ENCODE peak calls at places on chromosomes 11 and 22, in nine cellular contexts. G is upper lobe of right lung, R is right atrium auricular region, F is tibial artery, B is kidney, O is heart left ventricle, M is neural progenitor cell, T is adipocyte, W is mucosa of descending colon. A is an unnamed sample.

GRCh38 chr11:114279778-114280532 is 16.2 kb upstream of the NNMT start:
- DNase-seq in W (no peak), M (no peak), O (no peak), G (no peak), T (peak; percentile 76), B (no peak), F (peak; percentile 44), R (no peak), A (no peak)

GRCh38 chr11:34348919-34349318 is 8.9 kb downstream of the ABTB2 start:
- DNase-seq in R (no peak), G (no peak), O (no peak), F (no peak), B (no peak), M (no peak), T (no peak), W (no peak), A (no peak)

GRCh38 chr22:21446128-21446826 is 20.9 kb upstream of the TMEM191C start:
- DNase-seq in B (peak; percentile 67), G (peak; percentile 57), T (no peak), R (peak; percentile 52), F (no peak), O (peak; percentile 22), M (peak; percentile 1), W (no peak), A (no peak)

GRCh38 chr22:45948081-45948648 is 28.8 kb downstream of the WNT7B start:
- DNase-seq in B (no peak), T (no peak), G (no peak), O (no peak), F (no peak), R (no peak), W (no peak), M (no peak), A (no peak)

GRCh38 chr11:75349540-75350116 is 1.8 kb downstream of the ARRB1 start:
- DNase-seq in O (no peak), B (peak; percentile 82), G (peak; percentile 76), M (peak; percentile 52), R (no peak), T (no peak), W (peak; percentile 52), F (peak; percentile 67), A (no peak)

GRCh38 chr22:20204821-20205220 is 54.0 kb upstream of the CCDC188 start:
- DNase-seq in B (no peak), G (no peak), R (no peak), F (no peak), W (no peak), M (no peak), O (no peak), T (no peak), A (no peak)

GRCh38 chr11:2203440-2204259 is 32.0 kb upstream of the TH start:
- DNase-seq in G (peak; percentile 60), B (peak; percentile 76), F (peak; percentile 15), O (peak; percentile 23), W (peak; percentile 60), M (no peak), T (no peak), R (no peak), A (no peak)

GRCh38 chr11:95697614-95698408 is 91.8 kb downstream of the FAM76B start:
- DNase-seq in F (no peak), G (no peak), O (no peak), R (no peak), W (no peak), B (no peak), M (no peak), T (no peak), A (no peak)

GRCh38 chr11:22787565-22788162 is 41.9 kb downstream of the SVIP start:
- DNase-seq in T (peak; percentile 79), B (no peak), G (no peak), O (no peak), R (no peak), W (peak; percentile 23), F (no peak), M (peak; percentile 71), A (peak; percentile 35)

GRCh38 chr11:106032861-106033260 is 10.8 kb upstream of the MSANTD4 start:
- DNase-seq in O (no peak), F (no peak), R (no peak), G (no peak), T (no peak), M (no peak), B (no peak), W (no peak), A (no peak)

GRCh38 chr11:96506953-96507354 is 117.1 kb downstream of the JRKL start:
- DNase-seq in R (no peak), B (no peak), O (no peak), W (no peak), T (no peak), F (no peak), G (no peak), M (no peak), A (no peak)

GRCh38 chr11:18322818-18323570 is 627 bp downstream of the GTF2H1 start:
- DNase-seq in F (no peak), W (peak; percentile 9), T (no peak), G (no peak), R (no peak), O (no peak), B (no peak), M (peak; percentile 29), A (peak; percentile 34)

GRCh38 chr11:60936467-60937143 is 12.3 kb downstream of the TMEM132A start:
- DNase-seq in W (no peak), R (no peak), O (no peak), G (peak; percentile 64), F (no peak), T (no peak), B (no peak), M (no peak), A (no peak)

GRCh38 chr11:65053826-65054503 is 4.4 kb downstream of the NAALADL1 start:
- DNase-seq in F (no peak), B (no peak), M (no peak), O (no peak), G (no peak), W (no peak), T (no peak), R (no peak), A (peak; percentile 11)

GRCh38 chr11:123054301-123055065 is 7.5 kb downstream of the HSPA8 start:
- DNase-seq in W (peak; percentile 41), O (no peak), M (peak; percentile 93), R (no peak), F (no peak), G (no peak), T (peak; percentile 92), B (no peak), A (peak; percentile 75)

GRCh38 chr11:62689421-62690183 is at the start of gene LRRN4CL:
- DNase-seq in G (no peak), R (peak; percentile 93), M (no peak), T (peak; percentile 94), W (peak; percentile 57), O (peak; percentile 84), F (peak; percentile 90), B (no peak), A (no peak)

GRCh38 chr11:19829109-19829790 is 116.6 kb downstream of the NAV2 start:
- DNase-seq in O (no peak), B (no peak), R (no peak), W (peak; percentile 56), T (no peak), G (no peak), M (no peak), F (no peak), A (no peak)

GRCh38 chr11:115645631-115646271 is 141.5 kb upstream of the CADM1 start:
- DNase-seq in W (no peak), F (no peak), O (peak; percentile 64), R (no peak), T (no peak), B (no peak), M (peak; percentile 89), G (no peak), A (no peak)

GRCh38 chr22:32024791-32025190 is 18.3 kb upstream of the SLC5A1 start:
- DNase-seq in T (no peak), O (no peak), R (no peak), B (no peak), W (no peak), F (no peak), M (no peak), G (no peak), A (no peak)

GRCh38 chr11:61870429-61871039 is 20.8 kb downstream of the FADS3 start:
- DNase-seq in T (peak; percentile 22), R (no peak), G (no peak), M (no peak), W (no peak), O (no peak), F (no peak), B (no peak), A (no peak)

GRCh38 chr22:37303821-37304274 is 21.5 kb downstream of the CYTH4 start:
- DNase-seq in M (no peak), R (peak; percentile 64), F (peak; percentile 37), W (no peak), G (peak; percentile 83), O (peak; percentile 54), T (peak; percentile 87), B (no peak), A (peak; percentile 45)
- H3K4me1 ChIP-seq in M (peaks cover 28% of the 10 kb centered on the region), R (peaks cover 25% of the 10 kb centered on the region), F (peaks cover 19% of the 10 kb centered on the region), W (peaks cover 7% of the 10 kb centered on the region), G (peaks cover 47% of the 10 kb centered on the region), O (peaks cover 24% of the 10 kb centered on the region), T (peaks cover 37% of the 10 kb centered on the region), B (no peaks in the 10 kb centered on the region), A (peaks cover 84% of the 10 kb centered on the region)

DNA sequence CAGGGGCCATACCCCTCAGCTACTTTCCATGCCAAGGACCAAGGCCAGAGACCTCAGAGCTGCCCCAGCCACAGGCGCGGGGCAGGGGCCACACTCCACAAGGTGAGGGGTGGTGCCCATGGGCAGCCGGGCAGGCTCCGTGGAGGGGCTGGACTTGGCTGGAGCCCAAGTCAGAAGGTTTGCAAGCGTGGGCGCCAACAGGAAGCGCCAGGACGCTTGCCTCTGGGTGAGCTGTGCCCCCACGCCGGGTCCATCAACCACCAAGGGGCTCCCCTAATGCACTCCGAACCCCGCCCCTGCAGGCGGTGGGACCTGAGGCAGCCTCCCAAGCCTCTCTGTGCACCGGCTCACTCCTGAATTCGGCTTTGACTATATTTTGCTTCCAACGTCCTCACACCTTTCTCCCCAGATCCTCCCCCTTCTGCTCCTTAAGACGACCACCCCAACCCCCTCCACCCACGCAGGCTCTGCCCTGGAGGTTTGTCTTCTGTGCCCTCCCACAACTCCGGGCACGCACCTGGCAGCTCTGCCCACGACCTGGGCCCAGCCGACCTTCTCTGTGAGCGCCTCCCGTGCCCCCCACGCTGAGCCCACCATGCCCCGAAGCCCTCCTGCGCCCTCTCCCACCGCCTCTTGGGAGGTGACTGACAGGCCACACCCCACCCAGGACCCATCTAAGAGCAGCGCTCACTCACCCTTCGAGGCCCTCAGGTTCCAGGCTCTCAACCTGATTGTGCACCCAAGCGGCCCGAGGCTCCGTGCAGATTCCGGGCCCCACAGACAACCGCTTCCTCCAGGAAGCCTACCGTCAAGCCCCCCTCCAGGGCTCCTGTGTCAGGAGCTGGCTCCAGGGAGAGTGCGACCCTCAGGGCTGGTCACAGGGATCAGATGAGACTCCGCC is 2.6 kb upstream of the PKP3 start:
- DNase-seq in W (no peak), F (no peak), R (no peak), M (no peak), B (no peak), T (no peak), G (no peak), O (no peak), A (no peak)
- H3K4me3 ChIP-seq in W (no peak overlapping the region), F (no peak overlapping the region), R (no peak overlapping the region), M (no peak overlapping the region), B (no peak overlapping the region), T (no peak overlapping the region), G (no peak overlapping the region), O (no peak overlapping the region), A (no peak overlapping the region)

GRCh38 chr22:29339381-29340235 is 24.1 kb upstream of the RASL10A start:
- DNase-seq in G (no peak), R (no peak), B (no peak), F (no peak), O (no peak), W (no peak), M (no peak), T (no peak), A (no peak)
- H3K4me1 ChIP-seq in G (no peaks in the 10 kb centered on the region), R (peaks cover 22% of the 10 kb centered on the region), B (no peaks in the 10 kb centered on the region), F (no peaks in the 10 kb centered on the region), O (peaks cover 17% of the 10 kb centered on the region), W (no peaks in the 10 kb centered on the region), M (no peaks in the 10 kb centered on the region), T (peaks cover 7% of the 10 kb centered on the region), A (no peaks in the 10 kb centered on the region)

GRCh38 chr11:119423459-119424254 is 685 bp upstream of the THY1 start:
- DNase-seq in W (no peak), O (no peak), T (no peak), M (no peak), F (no peak), B (no peak), G (no peak), R (no peak), A (no peak)
- H3K4me3 ChIP-seq in W (no peak overlapping the region), O (peak overlapping the region; percentile 46), T (peak overlapping the region; percentile 85), M (peak overlapping the region; percentile 89), F (peak overlapping the region; percentile 48), B (no peak overlapping the region), G (no peak overlapping the region), R (no peak overlapping the region), A (no peak overlapping the region)